ENCODE peak calls at places on chromosomes 16 and 17, in nine cellular contexts. One of them, this sample, is unnamed.
A peak's percentile ranks its signal among the peaks of the same experiment; 100 is the strongest.

GRCh38 chr17:70454908-70455307 is 285.6 kb downstream of the KCNJ2 start:
- DNase-seq in tibial nerve: no peak
- DNase-seq in AG10803: no peak
- DNase-seq in mucosa of descending colon: no peak
- DNase-seq in body of pancreas: no peak
- DNase-seq in foreskin fibroblast: no peak
- DNase-seq in fibroblast of the aortic adventitia: no peak
- DNase-seq in GM12864: no peak
- DNase-seq in heart left ventricle: no peak
- DNase-seq in this sample: no peak

GRCh38 chr17:1059131-1059795 is 62.3 kb downstream of the TIMM22 start:
- DNase-seq in fibroblast of the aortic adventitia: no peak
- DNase-seq in GM12864: no peak
- DNase-seq in heart left ventricle: no peak
- DNase-seq in AG10803: no peak
- DNase-seq in mucosa of descending colon: peak; percentile 22
- DNase-seq in body of pancreas: no peak
- DNase-seq in foreskin fibroblast: no peak
- DNase-seq in tibial nerve: no peak
- DNase-seq in this sample: no peak

GRCh38 chr17:28738680-28739384 is 5.0 kb upstream of the TRAF4 start:
- DNase-seq in foreskin fibroblast: no peak
- DNase-seq in body of pancreas: no peak
- DNase-seq in GM12864: peak; percentile 77
- DNase-seq in fibroblast of the aortic adventitia: no peak
- DNase-seq in heart left ventricle: no peak
- DNase-seq in tibial nerve: no peak
- DNase-seq in mucosa of descending colon: peak; percentile 46
- DNase-seq in AG10803: no peak
- DNase-seq in this sample: no peak

GRCh38 chr17:2963332-2964027 is 99.9 kb downstream of the OR1D5 start:
- DNase-seq in mucosa of descending colon: no peak
- DNase-seq in heart left ventricle: no peak
- DNase-seq in body of pancreas: no peak
- DNase-seq in AG10803: no peak
- DNase-seq in fibroblast of the aortic adventitia: no peak
- DNase-seq in tibial nerve: no peak
- DNase-seq in foreskin fibroblast: no peak
- DNase-seq in GM12864: no peak
- DNase-seq in this sample: no peak

GRCh38 chr17:6940186-6940649 is 55.6 kb upstream of the ALOX12 start:
- DNase-seq in fibroblast of the aortic adventitia: peak; percentile 25
- DNase-seq in foreskin fibroblast: no peak
- DNase-seq in mucosa of descending colon: no peak
- DNase-seq in heart left ventricle: no peak
- DNase-seq in AG10803: peak; percentile 41
- DNase-seq in body of pancreas: no peak
- DNase-seq in GM12864: no peak
- DNase-seq in tibial nerve: no peak
- DNase-seq in this sample: no peak

GRCh38 chr17:50151937-50152547 is 1.6 kb upstream of the PPP1R9B start:
- DNase-seq in mucosa of descending colon: peak; percentile 83
- DNase-seq in heart left ventricle: peak; percentile 90
- DNase-seq in GM12864: peak; percentile 59
- DNase-seq in foreskin fibroblast: peak; percentile 86
- DNase-seq in fibroblast of the aortic adventitia: peak; percentile 86
- DNase-seq in body of pancreas: peak; percentile 89
- DNase-seq in AG10803: peak; percentile 86
- DNase-seq in tibial nerve: peak; percentile 58
- DNase-seq in this sample: peak; percentile 87

GRCh38 chr16:65815707-65816106 is 550.8 kb upstream of the CDH5 start:
- DNase-seq in fibroblast of the aortic adventitia: no peak
- DNase-seq in foreskin fibroblast: no peak
- DNase-seq in GM12864: no peak
- DNase-seq in mucosa of descending colon: no peak
- DNase-seq in heart left ventricle: no peak
- DNase-seq in body of pancreas: no peak
- DNase-seq in AG10803: no peak
- DNase-seq in tibial nerve: no peak
- DNase-seq in this sample: no peak

GRCh38 chr16:52265446-52265861 is 281.5 kb downstream of the TOX3 start:
- DNase-seq in AG10803: no peak
- DNase-seq in tibial nerve: no peak
- DNase-seq in heart left ventricle: no peak
- DNase-seq in GM12864: no peak
- DNase-seq in fibroblast of the aortic adventitia: no peak
- DNase-seq in foreskin fibroblast: no peak
- DNase-seq in body of pancreas: no peak
- DNase-seq in mucosa of descending colon: no peak
- DNase-seq in this sample: no peak

GRCh38 chr16:86854058-86854621 is 275.8 kb downstream of the FOXL1 start:
- DNase-seq in heart left ventricle: no peak
- DNase-seq in foreskin fibroblast: peak; percentile 96
- DNase-seq in GM12864: no peak
- DNase-seq in body of pancreas: no peak
- DNase-seq in AG10803: peak; percentile 97
- DNase-seq in tibial nerve: no peak
- DNase-seq in mucosa of descending colon: no peak
- DNase-seq in fibroblast of the aortic adventitia: peak; percentile 94
- DNase-seq in this sample: no peak

GRCh38 chr16:86857807-86858206 is 279.5 kb downstream of the FOXL1 start:
- DNase-seq in fibroblast of the aortic adventitia: no peak
- DNase-seq in tibial nerve: no peak
- DNase-seq in GM12864: no peak
- DNase-seq in mucosa of descending colon: no peak
- DNase-seq in body of pancreas: no peak
- DNase-seq in heart left ventricle: no peak
- DNase-seq in AG10803: no peak
- DNase-seq in foreskin fibroblast: no peak
- DNase-seq in this sample: no peak

GRCh38 chr16:86854895-86855294 is 276.5 kb downstream of the FOXL1 start:
- DNase-seq in mucosa of descending colon: no peak
- DNase-seq in foreskin fibroblast: no peak
- DNase-seq in GM12864: no peak
- DNase-seq in tibial nerve: no peak
- DNase-seq in AG10803: peak; percentile 32
- DNase-seq in heart left ventricle: no peak
- DNase-seq in fibroblast of the aortic adventitia: peak; percentile 28
- DNase-seq in body of pancreas: no peak
- DNase-seq in this sample: no peak

GRCh38 chr16:86858501-86858900 is 280.2 kb downstream of the FOXL1 start:
- DNase-seq in GM12864: no peak
- DNase-seq in body of pancreas: no peak
- DNase-seq in AG10803: no peak
- DNase-seq in mucosa of descending colon: no peak
- DNase-seq in fibroblast of the aortic adventitia: no peak
- DNase-seq in tibial nerve: no peak
- DNase-seq in foreskin fibroblast: no peak
- DNase-seq in heart left ventricle: no peak
- DNase-seq in this sample: no peak

DNA sequence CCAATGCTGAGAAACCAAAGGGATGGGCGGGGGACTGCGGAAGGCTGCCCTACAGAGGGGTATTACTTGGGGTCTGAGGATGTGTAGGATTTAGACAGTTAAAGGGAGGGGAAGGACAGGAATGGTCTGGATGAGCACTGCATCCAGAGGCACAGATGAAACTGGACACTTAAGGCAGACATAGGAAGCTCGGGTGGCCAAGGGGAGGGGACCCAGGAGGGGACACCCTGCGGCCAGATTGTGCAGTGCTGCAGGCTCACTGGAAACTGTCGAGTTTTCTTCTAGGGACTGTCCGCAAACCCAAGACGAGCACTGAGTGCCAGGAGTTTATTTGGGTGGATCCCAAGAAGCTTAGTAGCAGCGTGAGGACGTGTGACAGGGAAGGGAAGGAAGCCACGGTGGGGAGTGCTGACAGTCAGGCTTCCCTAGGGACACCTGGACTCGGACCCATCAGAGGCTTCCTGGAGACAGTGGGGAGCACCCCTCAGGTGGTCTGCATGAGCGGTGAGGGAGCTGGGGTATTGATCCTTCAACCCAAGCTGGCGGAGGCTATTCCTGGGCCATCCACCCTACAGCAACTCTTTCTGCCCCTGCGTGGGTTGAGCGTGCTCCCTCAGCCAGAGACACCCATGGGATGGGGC is 278.7 kb downstream of the FOXL1 start:
- DNase-seq in fibroblast of the aortic adventitia: no peak
- DNase-seq in body of pancreas: no peak
- DNase-seq in AG10803: no peak
- DNase-seq in GM12864: no peak
- DNase-seq in mucosa of descending colon: no peak
- DNase-seq in heart left ventricle: no peak
- DNase-seq in tibial nerve: no peak
- DNase-seq in foreskin fibroblast: no peak
- DNase-seq in this sample: no peak
- TF ChIP-seq CTCF in fibroblast of the aortic adventitia: no peak
- TF ChIP-seq CTCF in body of pancreas: no peak
- TF ChIP-seq CTCF in AG10803: no peak
- TF ChIP-seq CTCF in GM12864: no peak
- TF ChIP-seq CTCF in mucosa of descending colon: no peak
- TF ChIP-seq CTCF in heart left ventricle: no peak
- TF ChIP-seq CTCF in tibial nerve: no peak
- TF ChIP-seq CTCF in foreskin fibroblast: no peak
- TF ChIP-seq CTCF in this sample: peak; percentile 17

GRCh38 chr17:10845388-10845751 is 7.5 kb upstream of the PIRT start:
- DNase-seq in GM12864: no peak
- DNase-seq in heart left ventricle: no peak
- DNase-seq in mucosa of descending colon: no peak
- DNase-seq in AG10803: no peak
- DNase-seq in tibial nerve: no peak
- DNase-seq in foreskin fibroblast: no peak
- DNase-seq in fibroblast of the aortic adventitia: no peak
- DNase-seq in body of pancreas: no peak
- DNase-seq in this sample: no peak
- TF ChIP-seq CTCF in GM12864: no peak
- TF ChIP-seq CTCF in heart left ventricle: peak; percentile 3
- TF ChIP-seq CTCF in mucosa of descending colon: no peak
- TF ChIP-seq CTCF in AG10803: no peak
- TF ChIP-seq CTCF in tibial nerve: no peak
- TF ChIP-seq CTCF in foreskin fibroblast: no peak
- TF ChIP-seq CTCF in fibroblast of the aortic adventitia: no peak
- TF ChIP-seq CTCF in body of pancreas: no peak
- TF ChIP-seq CTCF in this sample: no peak

DNA sequence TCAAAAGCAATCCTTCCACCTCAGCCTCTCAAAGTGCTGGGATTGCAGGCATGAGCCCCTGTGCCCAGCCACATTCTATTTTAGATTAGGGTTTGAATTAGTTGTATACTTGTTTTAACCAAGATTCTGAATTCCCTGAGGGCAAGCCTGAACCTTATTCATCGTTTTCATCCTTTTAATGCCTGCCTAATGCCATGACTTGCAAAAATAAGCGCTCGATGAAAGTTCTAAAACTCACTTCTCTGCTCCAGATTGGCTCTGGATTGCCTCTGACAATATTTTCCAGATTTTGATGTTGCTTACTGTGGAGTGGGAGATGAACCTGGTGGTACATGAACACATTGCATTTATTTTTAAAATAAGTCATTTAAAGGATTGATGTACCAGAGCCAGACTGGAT is 90.9 kb upstream of the CACNG3 start:
- DNase-seq in AG10803: no peak
- DNase-seq in mucosa of descending colon: no peak
- DNase-seq in heart left ventricle: no peak
- DNase-seq in foreskin fibroblast: no peak
- DNase-seq in GM12864: no peak
- DNase-seq in body of pancreas: no peak
- DNase-seq in tibial nerve: no peak
- DNase-seq in fibroblast of the aortic adventitia: no peak
- DNase-seq in this sample: no peak
- TF ChIP-seq CTCF in AG10803: no peak
- TF ChIP-seq CTCF in mucosa of descending colon: no peak
- TF ChIP-seq CTCF in heart left ventricle: no peak
- TF ChIP-seq CTCF in foreskin fibroblast: no peak
- TF ChIP-seq CTCF in GM12864: no peak
- TF ChIP-seq CTCF in body of pancreas: no peak
- TF ChIP-seq CTCF in tibial nerve: no peak
- TF ChIP-seq CTCF in fibroblast of the aortic adventitia: no peak
- TF ChIP-seq CTCF in this sample: no peak

GRCh38 chr17:44906010-44906646 is 6.9 kb upstream of the EFTUD2 start:
- DNase-seq in foreskin fibroblast: peak; percentile 91
- DNase-seq in mucosa of descending colon: no peak
- DNase-seq in AG10803: peak; percentile 97
- DNase-seq in GM12864: no peak
- DNase-seq in fibroblast of the aortic adventitia: peak; percentile 92
- DNase-seq in body of pancreas: no peak
- DNase-seq in tibial nerve: no peak
- DNase-seq in heart left ventricle: no peak
- DNase-seq in this sample: peak; percentile 80

GRCh38 chr17:44909681-44910144 is 5.6 kb downstream of the GFAP start:
- DNase-seq in heart left ventricle: no peak
- DNase-seq in body of pancreas: no peak
- DNase-seq in fibroblast of the aortic adventitia: peak; percentile 51
- DNase-seq in AG10803: peak; percentile 69
- DNase-seq in tibial nerve: no peak
- DNase-seq in mucosa of descending colon: no peak
- DNase-seq in GM12864: no peak
- DNase-seq in foreskin fibroblast: peak; percentile 67
- DNase-seq in this sample: peak; percentile 61

GRCh38 chr17:44906987-44907681 is 7.9 kb upstream of the EFTUD2 start:
- DNase-seq in heart left ventricle: no peak
- DNase-seq in AG10803: no peak
- DNase-seq in GM12864: no peak
- DNase-seq in mucosa of descending colon: no peak
- DNase-seq in fibroblast of the aortic adventitia: peak; percentile 15
- DNase-seq in body of pancreas: no peak
- DNase-seq in foreskin fibroblast: no peak
- DNase-seq in tibial nerve: no peak
- DNase-seq in this sample: peak; percentile 31

GRCh38 chr17:44908761-44909326 is 6.5 kb downstream of the GFAP start:
- DNase-seq in heart left ventricle: no peak
- DNase-seq in foreskin fibroblast: no peak
- DNase-seq in body of pancreas: no peak
- DNase-seq in GM12864: no peak
- DNase-seq in fibroblast of the aortic adventitia: no peak
- DNase-seq in mucosa of descending colon: no peak
- DNase-seq in tibial nerve: no peak
- DNase-seq in AG10803: no peak
- DNase-seq in this sample: no peak

DNA sequence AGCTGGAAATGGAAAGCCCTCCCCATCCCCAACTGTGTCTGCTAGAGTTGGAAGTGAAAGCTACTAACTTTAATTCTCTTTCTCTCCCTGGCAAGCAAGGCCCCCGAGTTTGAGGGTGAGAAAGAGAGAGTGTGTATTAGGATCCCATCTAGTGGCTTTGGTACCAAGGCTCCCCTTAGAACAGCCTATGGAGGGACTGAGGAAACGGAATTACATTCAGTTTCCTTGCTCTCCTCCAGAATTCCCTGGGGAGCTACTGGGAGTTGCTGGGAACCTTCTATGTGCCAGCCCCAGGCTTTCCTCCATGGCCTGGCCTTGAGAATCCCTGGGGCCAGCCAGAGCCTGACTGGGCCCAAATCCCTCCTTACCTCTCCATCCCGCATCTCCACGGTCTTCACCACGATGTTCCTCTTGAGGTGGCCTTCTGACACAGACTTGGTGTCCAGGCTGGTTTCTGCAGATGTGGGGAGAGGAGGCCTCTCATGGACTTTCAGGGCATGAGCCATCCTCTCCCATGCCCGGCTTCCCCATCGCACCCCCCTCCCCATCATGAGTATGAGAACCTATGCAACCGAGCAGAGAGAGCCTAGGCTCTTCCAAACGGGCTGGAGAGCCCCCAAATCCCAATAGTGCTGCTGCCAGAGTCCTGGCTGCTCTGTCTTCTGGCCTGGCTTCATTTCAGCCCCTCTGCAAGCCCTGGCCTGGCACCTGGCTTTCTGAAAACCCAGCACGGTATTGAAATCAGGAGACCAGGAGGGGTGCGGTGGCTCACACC is 7.4 kb downstream of the GFAP start:
- DNase-seq in tibial nerve: no peak
- DNase-seq in GM12864: no peak
- DNase-seq in mucosa of descending colon: no peak
- DNase-seq in foreskin fibroblast: no peak
- DNase-seq in heart left ventricle: no peak
- DNase-seq in AG10803: peak; percentile 11
- DNase-seq in body of pancreas: no peak
- DNase-seq in fibroblast of the aortic adventitia: peak; percentile 20
- DNase-seq in this sample: no peak
- TF ChIP-seq CTCF in tibial nerve: no peak
- TF ChIP-seq CTCF in GM12864: no peak
- TF ChIP-seq CTCF in mucosa of descending colon: no peak
- TF ChIP-seq CTCF in foreskin fibroblast: no peak
- TF ChIP-seq CTCF in heart left ventricle: no peak
- TF ChIP-seq CTCF in AG10803: no peak
- TF ChIP-seq CTCF in body of pancreas: no peak
- TF ChIP-seq CTCF in fibroblast of the aortic adventitia: no peak
- TF ChIP-seq CTCF in this sample: no peak